ENCODE peak calls at places on chromosomes 2 and 18, in nine cellular contexts. S is nephron progenitor cell, P is H1, A is epithelial cell of esophagus, Q is neuronal stem cell, I is esophagus squamous epithelium, U is mucosa of descending colon, W is globus pallidus, H is tibial nerve. G is an unnamed sample.

GRCh38 chr2:199875400-199875799 is 24.4 kb upstream of the FTCDNL1 start:
- DNase-seq in S (no peak), P (no peak), A (no peak), Q (no peak), I (no peak), U (no peak), W (no peak), H (no peak), G (no peak)

GRCh38 chr2:179861777-179862117 is 335 bp upstream of the ZNF385B start:
- DNase-seq in S (peak; percentile 37), P (no peak), A (no peak), Q (peak; percentile 38), I (no peak), U (no peak), W (no peak), H (no peak), G (no peak)

GRCh38 chr2:112582314-112582746 is 2.1 kb upstream of the CHCHD5 start:
- DNase-seq in S (peak; percentile 21), P (no peak), A (peak; percentile 59), Q (no peak), I (no peak), U (no peak), W (peak; percentile 42), H (no peak), G (peak; percentile 28)

GRCh38 chr2:3435440-3435839 is 55.9 kb downstream of the TRAPPC12 start:
- DNase-seq in S (no peak), P (no peak), A (no peak), Q (no peak), I (no peak), U (no peak), W (no peak), H (no peak), G (no peak)

GRCh38 chr2:227655454-227655853 is 11.2 kb upstream of the SCYGR5 start:
- DNase-seq in S (no peak), P (no peak), A (peak; percentile 91), Q (no peak), I (no peak), U (no peak), W (no peak), H (no peak), G (no peak)

GRCh38 chr2:20141056-20141762 is 83.7 kb downstream of the SDC1 start:
- DNase-seq in S (no peak), P (no peak), A (peak; percentile 97), Q (no peak), I (no peak), U (peak; percentile 83), W (no peak), H (peak; percentile 25), G (no peak)

GRCh38 chr18:9617006-9617542 is 2.7 kb upstream of the PPP4R1 start:
- DNase-seq in S (no peak), P (no peak), A (no peak), Q (no peak), I (no peak), U (no peak), W (no peak), H (no peak), G (no peak)

GRCh38 chr2:75493230-75493629 is 67.5 kb downstream of the EVA1A start:
- DNase-seq in S (no peak), P (no peak), A (no peak), Q (no peak), I (no peak), U (no peak), W (no peak), H (no peak), G (no peak)

GRCh38 chr2:204749319-204749718 is 204.0 kb downstream of the PARD3B start:
- DNase-seq in S (no peak), P (no peak), A (peak; percentile 34), Q (no peak), I (no peak), U (no peak), W (no peak), H (no peak), G (no peak)

GRCh38 chr2:112723995-112724394 is 3.2 kb downstream of the NT5DC4 start:
- DNase-seq in S (no peak), P (no peak), A (no peak), Q (no peak), I (no peak), U (no peak), W (no peak), H (no peak), G (no peak)

GRCh38 chr2:120253021-120253882 is 600 bp downstream of the RALB start:
- DNase-seq in S (peak; percentile 79), P (no peak), A (peak; percentile 91), Q (peak; percentile 62), I (peak; percentile 37), U (peak; percentile 91), W (peak; percentile 87), H (peak; percentile 70), G (peak; percentile 55)

GRCh38 chr2:201698588-201699226 is at the start of gene MPP4:
- DNase-seq in S (no peak), P (no peak), A (peak; percentile 15), Q (no peak), I (no peak), U (no peak), W (no peak), H (no peak), G (no peak)

GRCh38 chr2:85537600-85538506 is 1.1 kb upstream of the MAT2A start:
- DNase-seq in S (peak; percentile 46), P (peak; percentile 56), A (peak; percentile 46), Q (peak; percentile 51), I (no peak), U (peak; percentile 77), W (peak; percentile 74), H (peak; percentile 47), G (peak; percentile 54)

GRCh38 chr2:55419236-55419513 is 481 bp downstream of the CCDC88A start:
- DNase-seq in S (no peak), P (no peak), A (peak; percentile 33), Q (no peak), I (no peak), U (no peak), W (peak; percentile 67), H (no peak), G (peak; percentile 41)

GRCh38 chr2:156436477-156437085 is 402 bp downstream of the GPD2 start:
- DNase-seq in S (no peak), P (no peak), A (peak; percentile 44), Q (peak; percentile 6), I (no peak), U (no peak), W (peak; percentile 53), H (no peak), G (peak; percentile 25)

GRCh38 chr2:128408349-128409305 is 90.0 kb upstream of the HS6ST1 start:
- DNase-seq in S (no peak), P (no peak), A (peak; percentile 64), Q (no peak), I (no peak), U (peak; percentile 51), W (no peak), H (no peak), G (no peak)

GRCh38 chr2:1743396-1744150 is 742 bp downstream of the PXDN start:
- DNase-seq in S (peak; percentile 66), P (no peak), A (peak; percentile 39), Q (no peak), I (no peak), U (no peak), W (no peak), H (no peak), G (no peak)

GRCh38 chr2:63500398-63500797 is 87.9 kb downstream of the WDPCP start:
- DNase-seq in S (no peak), P (no peak), A (peak; percentile 54), Q (no peak), I (no peak), U (no peak), W (no peak), H (no peak), G (no peak)

GRCh38 chr2:144438722-144439508 is 81.0 kb downstream of the ZEB2 start:
- DNase-seq in S (no peak), P (no peak), A (no peak), Q (no peak), I (no peak), U (no peak), W (no peak), H (no peak), G (no peak)

GRCh38 chr2:179936654-179937053 is 70.4 kb downstream of the CWC22 start:
- DNase-seq in S (peak; percentile 60), P (peak; percentile 23), A (peak; percentile 53), Q (peak; percentile 14), I (no peak), U (no peak), W (no peak), H (no peak), G (peak; percentile 44)

GRCh38 chr2:44362207-44363015 is 664 bp downstream of the CAMKMT start:
- DNase-seq in S (peak; percentile 50), P (no peak), A (peak; percentile 58), Q (no peak), I (no peak), U (peak; percentile 54), W (peak; percentile 25), H (no peak), G (peak; percentile 48)

GRCh38 chr18:49492694-49493033 is 5.6 kb upstream of the C18orf32 start:
- DNase-seq in S (no peak), P (no peak), A (no peak), Q (no peak), I (no peak), U (no peak), W (no peak), H (no peak), G (no peak)

GRCh38 chr2:127932199-127932877 is 46.6 kb upstream of the AMMECR1L start:
- DNase-seq in S (no peak), P (no peak), A (peak; percentile 85), Q (no peak), I (no peak), U (no peak), W (no peak), H (no peak), G (no peak)

GRCh38 chr2:554444-554843 is 122.8 kb downstream of the TMEM18 start:
- DNase-seq in S (peak; percentile 51), P (no peak), A (no peak), Q (no peak), I (no peak), U (no peak), W (no peak), H (no peak), G (no peak)

GRCh38 chr18:8806105-8806797 is 100.9 kb downstream of the MTCL1 start:
- DNase-seq in S (no peak), P (no peak), A (no peak), Q (no peak), I (no peak), U (no peak), W (no peak), H (no peak), G (no peak)

GRCh38 chr2:134347756-134348155 is 93.9 kb downstream of the MGAT5 start:
- DNase-seq in S (no peak), P (no peak), A (no peak), Q (no peak), I (no peak), U (no peak), W (no peak), H (no peak), G (no peak)

GRCh38 chr2:104939570-104940235 is 85.8 kb downstream of the POU3F3 start:
- DNase-seq in S (no peak), P (no peak), A (no peak), Q (no peak), I (no peak), U (no peak), W (no peak), H (no peak), G (no peak)

GRCh38 chr2:113128386-113128664 is 927 bp downstream of the IL1RN start:
- DNase-seq in S (no peak), P (no peak), A (no peak), Q (no peak), I (no peak), U (no peak), W (no peak), H (no peak), G (no peak)

GRCh38 chr2:238445409-238446190 is 18.9 kb downstream of the ASB1 start:
- DNase-seq in S (no peak), P (no peak), A (no peak), Q (no peak), I (no peak), U (no peak), W (no peak), H (no peak), G (no peak)

GRCh38 chr2:215728504-215729065 is 284.8 kb downstream of the MREG start:
- DNase-seq in S (no peak), P (no peak), A (peak; percentile 93), Q (no peak), I (no peak), U (no peak), W (no peak), H (peak; percentile 23), G (no peak)

GRCh38 chr2:42787424-42787787 is 5.0 kb downstream of the HAAO start:
- DNase-seq in S (no peak), P (no peak), A (no peak), Q (no peak), I (no peak), U (no peak), W (no peak), H (no peak), G (no peak)